ENCODE peak calls at places on chromosome 5, in six cellular contexts. Q is foreskin fibroblast, W is non-pigmented ciliary epithelial cell, V is cardiac septum, Y is neural crest cell, A is renal cortical epithelial cell. U is an unnamed sample.

GRCh38 chr5:31531543-31531887 is 378 bp downstream of the DROSHA start:
- DNase-seq in Q (no peak), A (peak; percentile 2), W (no peak), V (no peak), Y (peak; percentile 8), U (no peak)

GRCh38 chr5:83475540-83476469 is 4.3 kb downstream of the VCAN start:
- DNase-seq in V (no peak), W (peak; percentile 81), Q (peak; percentile 72), Y (no peak), A (peak; percentile 97), U (peak; percentile 79)

GRCh38 chr5:176342766-176343458 is 18.7 kb downstream of the KIAA1191 start:
- DNase-seq in Y (no peak), V (no peak), Q (no peak), W (no peak), A (no peak), U (no peak)

GRCh38 chr5:135173662-135174290 is 139.7 kb upstream of the PITX1 start:
- DNase-seq in W (no peak), Q (no peak), A (no peak), Y (no peak), V (no peak), U (no peak)

GRCh38 chr5:137498736-137499505 is at the start of gene SPOCK1:
- DNase-seq in W (no peak), Q (peak; percentile 72), A (peak; percentile 22), Y (peak; percentile 69), V (no peak), U (no peak)

GRCh38 chr5:669111-669841 is 23.9 kb downstream of the TPPP start:
- DNase-seq in V (no peak), A (no peak), Q (no peak), Y (no peak), W (no peak), U (no peak)

GRCh38 chr5:168706655-168707069 is 127.5 kb upstream of the PANK3 start:
- DNase-seq in V (no peak), A (peak; percentile 49), W (no peak), Q (peak; percentile 26), Y (peak; percentile 38), U (no peak)

GRCh38 chr5:59540366-59540765 is 353.2 kb downstream of the PDE4D start:
- DNase-seq in Q (no peak), A (peak; percentile 51), W (no peak), Y (no peak), V (no peak), U (no peak)

GRCh38 chr5:158513490-158514301 is 586.0 kb downstream of the EBF1 start:
- DNase-seq in V (no peak), Q (no peak), Y (no peak), A (no peak), W (no peak), U (no peak)

GRCh38 chr5:172559004-172559932 is 81.8 kb upstream of the NEURL1B start:
- DNase-seq in W (peak; percentile 79), Q (peak; percentile 87), A (peak; percentile 79), V (no peak), Y (no peak), U (peak; percentile 48)

GRCh38 chr5:134226441-134227192 is 744 bp upstream of the PPP2CA start:
- DNase-seq in Y (no peak), V (no peak), Q (no peak), W (no peak), A (no peak), U (no peak)

GRCh38 chr5:76082790-76083554 is at the start of gene SV2C:
- DNase-seq in Y (peak; percentile 43), V (no peak), W (no peak), A (no peak), Q (no peak), U (no peak)

GRCh38 chr5:19488786-19489185 is 499.2 kb downstream of the CDH18 start:
- DNase-seq in W (no peak), Y (no peak), V (no peak), A (no peak), Q (no peak), U (no peak)

GRCh38 chr5:90571147-90571773 is 12.7 kb downstream of the ADGRV1 start:
- DNase-seq in W (no peak), Q (no peak), Y (no peak), A (no peak), V (no peak), U (no peak)

GRCh38 chr5:66223637-66224036 is 79.5 kb downstream of the SREK1 start:
- DNase-seq in A (peak; percentile 24), Q (no peak), Y (no peak), V (no peak), W (no peak), U (no peak)

GRCh38 chr5:167565555-167565954 is 725.9 kb upstream of the WWC1 start:
- DNase-seq in V (no peak), W (peak; percentile 6), A (peak; percentile 40), Y (no peak), Q (no peak), U (no peak)

GRCh38 chr5:171316258-171317121 is 7.4 kb downstream of the TLX3 start:
- DNase-seq in Q (no peak), A (no peak), W (no peak), Y (no peak), V (no peak), U (no peak)

GRCh38 chr5:170184007-170184687 is 48.6 kb upstream of the C5orf58 start:
- DNase-seq in Y (peak; percentile 83), V (peak; percentile 86), A (peak; percentile 37), Q (peak; percentile 26), W (peak; percentile 9), U (no peak)

GRCh38 chr5:172370237-172370640 is 84.1 kb downstream of the SH3PXD2B start:
- DNase-seq in A (no peak), Y (no peak), W (no peak), Q (no peak), V (no peak), U (no peak)

GRCh38 chr5:116410345-116410890 is 164.2 kb downstream of the SEMA6A start:
- DNase-seq in W (no peak), A (no peak), V (no peak), Q (no peak), Y (no peak), U (no peak)

GRCh38 chr5:96868603-96869371 is 7.5 kb upstream of the ERAP2 start:
- DNase-seq in W (no peak), A (peak; percentile 82), Q (peak; percentile 51), Y (no peak), V (no peak), U (no peak)

GRCh38 chr5:139639619-139640431 is 8.3 kb upstream of the CXXC5 start:
- DNase-seq in W (no peak), V (peak; percentile 76), A (peak; percentile 59), Q (no peak), Y (no peak), U (no peak)